ENCODE peak calls at places on chromosomes 7 and 10, in eight cellular contexts. T is HepG2, P is transverse colon, R is ovary, M is tibial nerve, D is upper lobe of left lung, E is GM12878, Y is H1. J is an unnamed sample.

GRCh38 chr7:127039541-127039940 is 213.2 kb downstream of the GRM8 start:
- DNase-seq in M (no peak), T (no peak), P (no peak), R (no peak), E (no peak), Y (no peak), D (no peak), J (no peak)

GRCh38 chr7:12674861-12675260 is 12.6 kb upstream of the ARL4A start:
- DNase-seq in R (no peak), P (peak; percentile 29), E (no peak), M (no peak), Y (peak; percentile 53), D (no peak), T (peak; percentile 84), J (no peak)

GRCh38 chr10:125158528-125159485 is 1.6 kb downstream of the CTBP2 start:
- DNase-seq in T (no peak), P (peak; percentile 61), M (no peak), D (peak; percentile 90), Y (peak; percentile 35), R (peak; percentile 68), E (no peak), J (peak; percentile 53)

GRCh38 chr10:69470463-69471163 is 19.3 kb downstream of the TSPAN15 start:
- DNase-seq in Y (no peak), P (no peak), D (no peak), E (no peak), M (no peak), T (no peak), R (no peak), J (no peak)

GRCh38 chr7:94655884-94656657 is at the start of gene SGCE:
- DNase-seq in T (peak; percentile 65), D (peak; percentile 86), Y (peak; percentile 91), P (peak; percentile 64), E (peak; percentile 28), R (peak; percentile 88), M (peak; percentile 48), J (peak; percentile 51)

GRCh38 chr7:47968852-47969774 is 10.3 kb downstream of the HUS1 start:
- DNase-seq in P (peak; percentile 76), E (no peak), M (no peak), D (no peak), Y (peak; percentile 87), R (peak; percentile 64), T (peak; percentile 53), J (peak; percentile 59)

GRCh38 chr7:2528481-2529095 is 9.0 kb downstream of the LFNG start:
- DNase-seq in M (no peak), P (no peak), R (no peak), Y (no peak), T (no peak), E (no peak), D (peak; percentile 85), J (no peak)

GRCh38 chr7:106767498-106768323 is 97.4 kb upstream of the PIK3CG start:
- DNase-seq in M (no peak), R (no peak), Y (no peak), P (no peak), D (no peak), E (no peak), T (no peak), J (no peak)

GRCh38 chr10:11515596-11516418 is 95.6 kb downstream of the USP6NL start:
- DNase-seq in T (peak; percentile 68), R (no peak), P (peak; percentile 54), E (peak; percentile 67), Y (no peak), D (no peak), M (no peak), J (peak; percentile 56)

GRCh38 chr10:317219-317868 is 182.1 kb downstream of the ZMYND11 start:
- DNase-seq in E (peak; percentile 82), P (peak; percentile 17), R (no peak), M (no peak), D (no peak), T (no peak), Y (no peak), J (no peak)

GRCh38 chr7:116741625-116742316 is 69.8 kb downstream of the MET start:
- DNase-seq in R (no peak), M (no peak), Y (no peak), T (peak; percentile 77), P (no peak), D (no peak), E (no peak), J (no peak)

GRCh38 chr10:69677914-69678654 is 48.0 kb downstream of the FAM241B start:
- DNase-seq in D (no peak), E (no peak), P (no peak), R (no peak), M (no peak), T (no peak), Y (no peak), J (no peak)

GRCh38 chr10:120460776-120461175 is 3.7 kb downstream of the PLPP4 start:
- DNase-seq in R (no peak), P (no peak), D (no peak), M (no peak), Y (no peak), T (no peak), E (no peak), J (no peak)
- TF ChIP-seq EP300 in R (no peak), P (no peak), D (no peak), M (no peak), Y (no peak), T (no peak), E (no peak), J (no peak)

DNA sequence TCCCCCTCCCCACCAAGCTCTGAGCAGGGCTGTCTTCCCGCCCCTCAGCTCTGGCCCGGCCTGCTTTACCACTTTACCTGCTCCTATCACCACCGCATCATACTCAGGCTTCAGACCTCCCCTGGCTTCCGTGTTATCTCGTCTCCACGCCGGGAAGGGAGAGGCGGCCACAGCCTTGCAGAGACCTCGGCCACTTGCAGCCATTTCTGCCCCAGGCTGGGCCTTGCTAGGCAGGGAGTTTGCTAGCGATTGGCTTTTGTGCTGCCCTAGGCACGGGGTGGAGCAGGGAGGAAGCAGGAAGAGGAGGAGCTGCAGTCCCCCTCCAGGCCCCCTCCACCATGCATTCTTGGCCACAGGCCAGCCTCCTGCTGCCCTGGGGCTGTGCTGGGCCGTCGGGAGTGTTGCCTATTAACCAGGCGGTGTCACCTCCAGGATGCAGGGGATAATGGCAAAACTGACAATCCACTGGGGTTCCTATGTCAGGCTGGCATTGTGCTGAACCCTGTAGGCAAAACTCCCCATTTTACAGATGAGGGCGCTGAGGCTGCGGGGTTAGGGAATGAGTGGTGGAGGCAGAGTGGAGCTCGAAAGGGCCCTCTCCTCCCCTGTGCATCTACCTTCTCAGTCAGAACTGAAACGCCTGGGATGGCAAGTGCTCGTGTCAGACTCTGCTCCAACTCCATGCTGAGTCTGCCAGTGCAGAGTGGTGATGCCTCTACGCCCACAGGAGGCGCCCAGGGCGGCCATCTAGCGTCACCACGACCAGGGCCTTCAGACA is at the start of gene PYROXD2:
- DNase-seq in T (peak; percentile 88), R (peak; percentile 94), Y (peak; percentile 81), D (peak; percentile 90), E (no peak), M (peak; percentile 84), P (peak; percentile 93), J (peak; percentile 89)
- H3K4me3 ChIP-seq in T (peak within 1 kb of the TSS; percentile 70), R (peak within 1 kb of the TSS; percentile 63), Y (peak within 1 kb of the TSS; percentile 29), D (peak within 1 kb of the TSS; percentile 18), E (peak within 1 kb of the TSS; percentile 22), M (peak within 1 kb of the TSS; percentile 55), P (peak within 1 kb of the TSS; percentile 43), J (peak within 1 kb of the TSS; percentile 50)

GRCh38 chr7:115352375-115352774 is 430.5 kb downstream of the MDFIC start:
- DNase-seq in R (no peak), P (no peak), E (no peak), D (no peak), Y (no peak), M (no peak), T (no peak), J (no peak)
- H3K36me3 ChIP-seq in R (no peaks in the 10 kb centered on the region), P (no peaks in the 10 kb centered on the region), E (no peaks in the 10 kb centered on the region), D (no peaks in the 10 kb centered on the region), Y (no peaks in the 10 kb centered on the region), M (no peaks in the 10 kb centered on the region), T (no peaks in the 10 kb centered on the region), J (no peaks in the 10 kb centered on the region)

GRCh38 chr7:85095357-85095756 is 91.5 kb downstream of the SEMA3D start:
- DNase-seq in R (no peak), E (no peak), Y (no peak), P (no peak), T (no peak), D (no peak), M (no peak), J (no peak)

GRCh38 chr7:85091568-85091928 is 95.3 kb downstream of the SEMA3D start:
- DNase-seq in E (no peak), M (no peak), D (no peak), P (no peak), T (no peak), R (no peak), Y (no peak), J (no peak)

GRCh38 chr7:85090919-85091567 is 95.8 kb downstream of the SEMA3D start:
- DNase-seq in T (no peak), D (no peak), P (no peak), Y (no peak), R (no peak), E (no peak), M (no peak), J (no peak)

GRCh38 chr7:85094046-85094720 is 92.7 kb downstream of the SEMA3D start:
- DNase-seq in M (no peak), R (no peak), E (no peak), T (no peak), Y (no peak), D (no peak), P (no peak), J (no peak)

GRCh38 chr7:85090138-85090537 is 96.7 kb downstream of the SEMA3D start:
- DNase-seq in Y (no peak), E (no peak), P (no peak), T (no peak), R (no peak), M (no peak), D (no peak), J (no peak)
- TF ChIP-seq EP300 in Y (no peak), E (no peak), P (no peak), T (no peak), R (no peak), M (no peak), D (no peak), J (no peak)

DNA sequence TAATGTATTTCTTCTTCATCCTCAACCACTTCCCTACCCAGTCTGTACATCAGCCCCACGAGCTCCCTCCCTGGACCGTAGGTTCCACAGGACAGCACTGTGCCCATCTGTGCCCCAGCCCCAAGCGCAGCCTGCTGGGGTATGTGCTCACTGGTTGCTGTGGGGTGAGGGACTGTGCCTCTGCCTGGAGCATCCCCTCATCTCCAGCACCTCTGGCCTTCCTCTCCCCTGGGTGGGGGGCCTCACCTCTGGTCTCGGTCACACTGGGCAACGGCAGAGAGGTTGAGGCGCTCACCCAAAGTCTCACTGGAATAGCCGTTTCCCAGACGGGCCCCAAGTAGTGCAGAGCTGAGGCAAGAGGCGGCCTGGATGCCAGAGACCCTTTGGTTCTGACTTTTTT is 1.5 kb upstream of the PRKAR1B start:
- DNase-seq in E (no peak), R (no peak), Y (no peak), M (no peak), D (no peak), P (no peak), T (no peak), J (no peak)
- H3K4me3 ChIP-seq in E (peak overlapping the region; percentile 68), R (no peak overlapping the region), Y (peak overlapping the region; percentile 5), M (no peak overlapping the region), D (no peak overlapping the region), P (no peak overlapping the region), T (no peak overlapping the region), J (no peak overlapping the region)

GRCh38 chr7:128234475-128234874 is 6.6 kb upstream of the LEP start:
- DNase-seq in M (no peak), T (no peak), R (no peak), D (no peak), Y (no peak), E (no peak), P (no peak), J (no peak)
- H3K36me3 ChIP-seq in M (no peaks in the 10 kb centered on the region), T (no peaks in the 10 kb centered on the region), R (no peaks in the 10 kb centered on the region), D (no peaks in the 10 kb centered on the region), Y (no peaks in the 10 kb centered on the region), E (no peaks in the 10 kb centered on the region), P (no peaks in the 10 kb centered on the region), J (no peaks in the 10 kb centered on the region)